ENCODE peak calls at places on chromosomes 6 and 20, in seven cellular contexts. W is cardiac muscle cell, Z is thoracic aorta, H is fibroblast of lung, Q is Karpas-422, U is IMR-90, L is heart right ventricle. C is an unnamed sample.

GRCh38 chr6:170031096-170031471 is 259.8 kb downstream of the DLL1 start:
- DNase-seq in U (no peak), Z (no peak), Q (no peak), L (no peak), H (peak; percentile 39), W (no peak), C (no peak)

GRCh38 chr20:43959920-43960227 is 45.2 kb downstream of the TOX2 start:
- DNase-seq in L (no peak), Q (no peak), H (no peak), Z (no peak), U (no peak), W (no peak), C (no peak)

GRCh38 chr6:12987783-12988182 is 271.2 kb downstream of the PHACTR1 start:
- DNase-seq in L (no peak), U (no peak), Z (no peak), W (no peak), H (no peak), Q (no peak), C (no peak)

GRCh38 chr6:14349507-14349906 is 231.9 kb downstream of the CD83 start:
- DNase-seq in U (no peak), Z (no peak), L (no peak), H (no peak), W (peak; percentile 24), Q (no peak), C (no peak)

GRCh38 chr20:23437126-23437894 is 2.2 kb upstream of the CSTL1 start:
- DNase-seq in Q (no peak), H (no peak), Z (no peak), W (no peak), U (no peak), L (no peak), C (no peak)

GRCh38 chr20:50558483-50558925 is 48.3 kb downstream of the PTPN1 start:
- DNase-seq in W (peak; percentile 75), Q (no peak), Z (no peak), U (peak; percentile 87), L (no peak), H (peak; percentile 72), C (peak; percentile 86)

GRCh38 chr6:112795316-112795715 is 448.2 kb downstream of the RFPL4B start:
- DNase-seq in W (no peak), Q (no peak), H (no peak), U (no peak), Z (no peak), L (no peak), C (no peak)

GRCh38 chr6:105898286-105898685 is 187.8 kb upstream of the PRDM1 start:
- DNase-seq in H (peak; percentile 60), L (no peak), Z (no peak), Q (no peak), W (no peak), U (peak; percentile 98), C (peak; percentile 62)

GRCh38 chr6:49543087-49543858 is 7.2 kb upstream of the C6orf141 start:
- DNase-seq in W (no peak), L (no peak), H (no peak), U (no peak), Q (no peak), Z (no peak), C (no peak)

GRCh38 chr6:74626288-74626687 is 579.6 kb downstream of the COL12A1 start:
- DNase-seq in W (no peak), Q (no peak), U (no peak), Z (no peak), H (no peak), L (no peak), C (no peak)

GRCh38 chr6:5302995-5303622 is 41.8 kb downstream of the FARS2 start:
- DNase-seq in Q (peak; percentile 84), L (peak; percentile 23), H (no peak), Z (no peak), U (peak; percentile 5), W (peak; percentile 27), C (peak; percentile 30)

GRCh38 chr20:10728873-10729670 is 55.3 kb upstream of the JAG1 start:
- DNase-seq in Z (no peak), W (no peak), H (peak; percentile 87), L (no peak), U (peak; percentile 83), Q (no peak), C (no peak)

GRCh38 chr20:2748551-2749342 is 51.7 kb downstream of the CPXM1 start:
- DNase-seq in H (no peak), L (peak; percentile 1), U (no peak), W (no peak), Z (no peak), Q (peak; percentile 98), C (no peak)

GRCh38 chr6:110083875-110084585 is 95.4 kb downstream of the WASF1 start:
- DNase-seq in Z (no peak), W (no peak), H (no peak), U (no peak), Q (no peak), L (no peak), C (no peak)

GRCh38 chr6:143843689-143844405 is 709 bp downstream of the LTV1 start:
- DNase-seq in Z (no peak), U (peak; percentile 11), H (peak; percentile 8), Q (peak; percentile 62), W (peak; percentile 38), L (no peak), C (peak; percentile 15)

GRCh38 chr6:118495639-118496296 is 52.3 kb upstream of the PLN start:
- DNase-seq in Z (no peak), H (no peak), L (no peak), Q (no peak), W (no peak), U (peak; percentile 70), C (peak; percentile 53)

GRCh38 chr6:16741112-16742016 is 19.9 kb downstream of the ATXN1 start:
- DNase-seq in L (no peak), W (peak; percentile 96), U (peak; percentile 98), Q (no peak), H (peak; percentile 90), Z (no peak), C (peak; percentile 96)

DNA sequence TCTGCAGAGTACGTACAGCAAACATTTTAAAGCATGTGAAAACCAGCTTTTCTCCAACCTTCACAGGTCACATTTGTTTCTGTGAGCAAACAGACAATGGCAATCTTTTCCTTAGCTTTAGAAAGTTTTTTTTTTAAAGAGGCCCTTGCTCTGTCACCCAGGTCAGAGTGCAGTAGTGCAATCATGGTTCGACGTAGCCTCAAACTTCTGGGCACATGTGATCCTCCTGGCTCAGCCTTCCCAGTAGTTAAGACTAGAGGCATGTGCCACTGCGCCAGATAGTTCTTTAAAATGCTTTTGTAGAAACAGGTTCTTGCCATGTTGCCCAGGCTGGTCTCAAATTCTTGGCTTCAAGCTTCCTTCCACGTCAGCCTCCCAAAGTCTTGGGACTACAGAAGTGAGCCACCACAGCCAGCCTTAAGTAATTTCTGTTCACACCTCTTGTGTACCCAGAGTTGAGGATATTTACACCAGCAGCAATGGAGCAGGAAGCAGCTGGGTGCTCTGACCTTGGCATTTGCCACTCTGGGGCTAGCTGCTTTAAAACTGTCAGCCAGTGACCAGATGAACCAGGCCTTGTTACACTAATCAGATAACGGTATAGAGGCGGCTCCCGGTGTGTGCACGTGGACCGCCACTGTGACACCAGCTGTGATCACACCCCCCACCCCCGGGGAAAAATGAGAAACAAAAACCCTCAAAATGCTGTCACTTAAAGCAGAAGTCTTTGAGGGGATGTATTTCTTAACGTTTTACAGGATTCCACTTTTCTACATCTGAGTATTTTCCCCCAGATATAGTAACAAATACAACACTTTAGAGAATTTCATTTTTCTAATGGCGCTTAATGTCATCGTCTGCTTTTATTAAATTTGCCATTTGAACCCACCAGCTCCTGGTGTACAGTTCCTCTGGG is 71.3 kb downstream of the AKAP12 start:
- DNase-seq in W (no peak), Z (no peak), Q (no peak), U (no peak), H (no peak), L (no peak), C (no peak)
- H3K4me3 ChIP-seq in W (no peak overlapping the region), Z (no peak overlapping the region), Q (no peak overlapping the region), U (no peak overlapping the region), H (no peak overlapping the region), L (no peak overlapping the region), C (no peak overlapping the region)

GRCh38 chr20:17936791-17937687 is 31.6 kb downstream of the SNX5 start:
- DNase-seq in Q (no peak), Z (no peak), U (peak; percentile 81), H (peak; percentile 93), W (peak; percentile 73), L (peak; percentile 56), C (peak; percentile 89)
- H3K4me3 ChIP-seq in Q (no peak overlapping the region), Z (peak overlapping the region; percentile 58), U (no peak overlapping the region), H (no peak overlapping the region), W (no peak overlapping the region), L (no peak overlapping the region), C (no peak overlapping the region)

GRCh38 chr6:43302126-43302525 is 4.1 kb downstream of the SLC22A7 start:
- DNase-seq in L (no peak), U (no peak), Z (no peak), Q (no peak), W (no peak), H (no peak), C (no peak)

GRCh38 chr6:43298565-43299337 is 691 bp downstream of the SLC22A7 start:
- DNase-seq in H (no peak), W (no peak), Z (no peak), Q (no peak), L (no peak), U (no peak), C (no peak)

GRCh38 chr6:43303751-43304331 is 4.8 kb downstream of the CRIP3 start:
- DNase-seq in W (no peak), U (no peak), H (no peak), Q (peak; percentile 36), Z (no peak), L (no peak), C (no peak)

GRCh38 chr6:43299338-43300293 is 1.6 kb downstream of the SLC22A7 start:
- DNase-seq in Q (no peak), U (no peak), Z (no peak), W (no peak), H (no peak), L (no peak), C (no peak)

GRCh38 chr6:43301081-43301870 is 3.2 kb downstream of the SLC22A7 start:
- DNase-seq in H (no peak), Z (no peak), L (no peak), W (no peak), Q (no peak), U (no peak), C (no peak)
- H3K4me3 ChIP-seq in H (no peak overlapping the region), Z (no peak overlapping the region), L (no peak overlapping the region), W (no peak overlapping the region), Q (no peak overlapping the region), U (no peak overlapping the region), C (no peak overlapping the region)

DNA sequence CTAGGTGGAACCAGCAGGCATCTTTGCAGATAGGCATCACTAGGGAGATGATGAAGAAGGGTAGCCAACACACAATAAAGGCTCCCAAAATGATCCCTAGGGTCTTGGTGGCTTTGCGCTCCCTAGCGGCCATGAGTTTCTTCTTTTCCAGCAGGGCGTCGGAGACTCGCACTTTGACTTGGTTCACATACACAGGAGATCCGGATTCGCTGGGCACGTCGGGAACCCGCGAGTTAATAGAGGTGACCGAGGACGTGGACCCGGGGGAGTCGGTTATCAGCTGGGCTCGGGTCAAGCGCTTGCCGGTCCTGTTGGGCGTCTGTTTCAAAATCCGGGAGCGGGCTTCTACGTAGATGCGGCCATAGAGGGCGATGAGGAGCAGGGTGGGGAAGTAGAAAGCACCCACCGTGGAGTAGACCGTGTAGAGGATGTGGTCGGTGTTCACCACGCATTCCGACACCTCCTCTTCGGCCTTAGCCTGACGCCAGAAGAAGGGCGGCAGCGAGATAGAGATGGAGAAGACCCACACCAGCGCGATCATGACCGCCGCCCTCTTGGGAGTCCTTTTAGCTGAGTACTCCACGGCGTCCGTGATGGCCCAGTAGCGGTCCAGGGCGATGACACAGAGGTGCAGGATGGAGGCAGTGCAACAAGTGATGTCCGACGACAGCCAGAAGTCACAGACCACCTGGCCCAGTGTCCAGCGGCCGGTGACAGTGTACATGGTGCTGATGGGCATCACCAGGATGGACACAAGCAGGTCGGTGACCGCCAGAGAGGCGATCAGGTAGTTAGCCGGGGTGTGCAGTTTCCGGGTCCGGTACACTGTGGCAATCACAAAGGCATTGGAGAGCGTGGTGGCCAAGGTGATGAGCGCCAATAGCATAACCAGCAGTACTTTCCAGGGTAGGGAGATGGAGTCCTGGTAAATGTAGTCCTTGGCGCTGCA is 658 bp downstream of the HTR1B start:
- DNase-seq in W (peak; percentile 57), Q (no peak), L (no peak), Z (no peak), H (no peak), U (no peak), C (peak; percentile 51)
- H3K4me3 ChIP-seq in W (peak overlapping the region; percentile 67), Q (no peak overlapping the region), L (peak overlapping the region; percentile 38), Z (peak overlapping the region; percentile 86), H (peak overlapping the region; percentile 36), U (peak overlapping the region; percentile 48), C (peak overlapping the region; percentile 57)

C was measured in astrocyte of the spinal cord.